ENCODE peak calls at places on chromosomes 5 and 9, in seven cellular contexts. Z, O, H, Q, K, M and P are unnamed samples. For H3K9me3 and H3K27me3, the result is how much of the 10 kb centered on the place peaks cover.

GRCh38 chr5:116507941-116508655 is 66.5 kb downstream of the SEMA6A start:
- DNase-seq in Z (no peak), O (no peak), H (no peak), Q (no peak), K (no peak), M (no peak), P (no peak)

GRCh38 chr9:98742325-98743280 is 33.9 kb upstream of the GABBR2 start:
- DNase-seq in Z (no peak), O (no peak), H (no peak), Q (no peak), K (no peak), M (no peak), P (no peak)

GRCh38 chr5:152246401-152246800 is 158.7 kb downstream of the NMUR2 start:
- DNase-seq in Z (peak), O (no peak), H (no peak), Q (no peak), K (no peak), M (no peak), P (no peak)

GRCh38 chr5:52928664-52929063 is 60.5 kb upstream of the ITGA2 start:
- DNase-seq in Z (no peak), O (no peak), H (no peak), Q (no peak), K (no peak), M (no peak), P (no peak)

GRCh38 chr9:94623253-94623652 is 16.1 kb downstream of the FBP1 start:
- DNase-seq in Z (peak), O (no peak), H (no peak), Q (no peak), K (peak), M (peak), P (peak)

GRCh38 chr5:116938488-116938887 is 363.9 kb upstream of the SEMA6A start:
- DNase-seq in Z (peak), O (no peak), H (no peak), Q (no peak), K (no peak), M (no peak), P (no peak)

GRCh38 chr5:132365213-132365612 is 4.3 kb upstream of the SLC22A5 start:
- DNase-seq in Z (no peak), O (peak), H (no peak), Q (no peak), K (no peak), M (peak), P (no peak)

GRCh38 chr5:109944461-109944860 is 254.7 kb downstream of the MAN2A1 start:
- DNase-seq in Z (no peak), O (no peak), H (no peak), Q (no peak), K (no peak), M (no peak), P (no peak)

GRCh38 chr9:89466451-89467277 is 31.2 kb downstream of the SEMA4D start:
- DNase-seq in Z (no peak), O (no peak), H (no peak), Q (no peak), K (no peak), M (no peak), P (no peak)

GRCh38 chr5:178081571-178082244 is 31.6 kb upstream of the N4BP3 start:
- DNase-seq in Z (peak), O (no peak), H (no peak), Q (no peak), K (no peak), M (no peak), P (no peak)

GRCh38 chr9:71131145-71131544 is 9.7 kb upstream of the TRPM3 start:
- DNase-seq in Z (no peak), O (no peak), H (no peak), Q (no peak), K (no peak), M (no peak), P (no peak)

GRCh38 chr5:149254506-149254905 is 17.2 kb upstream of the AFAP1L1 start:
- DNase-seq in Z (peak), O (no peak), H (no peak), Q (no peak), K (no peak), M (no peak), P (no peak)

GRCh38 chr9:71353723-71354122 is 232.3 kb upstream of the TRPM3 start:
- DNase-seq in Z (no peak), O (no peak), H (no peak), Q (no peak), K (no peak), M (no peak), P (no peak)

GRCh38 chr5:163696270-163696887 is 191.0 kb downstream of the MAT2B start:
- DNase-seq in Z (peak), O (no peak), H (no peak), Q (no peak), K (peak), M (peak), P (no peak)

GRCh38 chr5:137761020-137761516 is 6.9 kb upstream of the HNRNPA0 start:
- DNase-seq in Z (no peak), O (no peak), H (no peak), Q (no peak), K (no peak), M (no peak), P (no peak)

GRCh38 chr5:157446077-157446930 is 13.7 kb upstream of the NIPAL4 start:
- DNase-seq in Z (no peak), O (no peak), H (no peak), Q (no peak), K (no peak), M (no peak), P (no peak)

GRCh38 chr5:107990881-107991810 is 320.4 kb upstream of the EFNA5 start:
- DNase-seq in Z (no peak), O (no peak), H (no peak), Q (no peak), K (no peak), M (no peak), P (no peak)

GRCh38 chr5:139698461-139699146 is 50.5 kb downstream of the CXXC5 start:
- DNase-seq in Z (peak), O (peak), H (peak), Q (peak), K (peak), M (peak), P (peak)

GRCh38 chr9:81292056-81292805 is 397.1 kb downstream of the TLE1 start:
- DNase-seq in Z (peak), O (no peak), H (no peak), Q (no peak), K (no peak), M (no peak), P (no peak)

GRCh38 chr9:11893331-11893730 is 799.9 kb upstream of the TYRP1 start:
- DNase-seq in Z (no peak), O (no peak), H (no peak), Q (no peak), K (no peak), M (no peak), P (no peak)

GRCh38 chr9:93929231-93929630 is 25.9 kb downstream of the BARX1 start:
- DNase-seq in Z (no peak), O (no peak), H (no peak), Q (no peak), K (no peak), M (no peak), P (no peak)

GRCh38 chr9:7374966-7375650 is 424.5 kb downstream of the DMAC1 start:
- DNase-seq in Z (no peak), O (no peak), H (no peak), Q (no peak), K (no peak), M (no peak), P (no peak)

GRCh38 chr9:25677301-25678146 is 720 bp downstream of the TUSC1 start:
- DNase-seq in Z (peak), O (peak), H (peak), Q (peak), K (peak), M (no peak), P (peak)

GRCh38 chr5:175387144-175387543 is 56.8 kb downstream of the DRD1 start:
- DNase-seq in Z (no peak), O (no peak), H (no peak), Q (no peak), K (no peak), M (no peak), P (no peak)

GRCh38 chr5:146441896-146442295 is 5.2 kb upstream of the TCERG1 start:
- DNase-seq in Z (no peak), O (no peak), H (no peak), Q (no peak), K (no peak), M (no peak), P (no peak)

GRCh38 chr5:36417668-36418067 is 116.0 kb upstream of the RANBP3L start:
- DNase-seq in Z (peak), O (no peak), H (no peak), Q (no peak), K (no peak), M (no peak), P (no peak)

GRCh38 chr5:36417221-36417620 is 115.5 kb upstream of the RANBP3L start:
- DNase-seq in Z (no peak), O (no peak), H (no peak), Q (no peak), K (no peak), M (peak), P (no peak)

GRCh38 chr5:36418172-36418979 is 116.7 kb upstream of the RANBP3L start:
- DNase-seq in Z (no peak), O (no peak), H (no peak), Q (no peak), K (no peak), M (no peak), P (no peak)

GRCh38 chr5:36416605-36417004 is 114.9 kb upstream of the RANBP3L start:
- DNase-seq in Z (no peak), O (no peak), H (no peak), Q (no peak), K (no peak), M (no peak), P (no peak)

DNA sequence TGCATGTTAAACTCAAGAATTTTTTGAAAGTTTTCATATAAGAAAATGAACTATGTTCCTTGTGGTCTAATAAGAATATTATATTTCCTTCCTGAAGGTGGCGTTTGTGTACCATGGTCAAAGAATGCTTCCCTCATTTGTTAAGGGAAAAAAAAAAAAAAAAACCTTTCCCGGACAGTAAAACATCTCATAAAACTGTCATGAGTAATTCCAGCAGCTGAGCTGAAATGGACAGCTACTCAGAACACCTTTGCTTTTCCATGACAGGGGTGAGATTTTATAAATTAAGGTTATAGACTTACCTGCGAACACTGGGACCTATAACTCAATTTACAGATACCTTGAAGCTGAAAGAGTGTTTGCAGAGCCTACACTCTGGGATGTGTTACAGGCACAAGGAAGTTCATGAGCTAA is 113.2 kb upstream of the RANBP3L start:
- DNase-seq in Z (no peak), O (no peak), H (no peak), Q (no peak), K (no peak), M (peak), P (no peak)
- TF ChIP-seq CTCF in Z (peak), O (peak), H (peak), Q (peak), K (peak), M (peak), P (peak)

GRCh38 chr5:141392429-141393198 is at the start of gene PCDHGA8:
- DNase-seq in Z (no peak), O (no peak), H (no peak), Q (no peak), K (no peak), M (no peak), P (no peak)
- H3K9me3 ChIP-seq in Z (half or more), O (half or more), H (under half), Q (half or more), K (half or more), M (under half), P (under half)

GRCh38 chr5:179309383-179309670 is 35.9 kb downstream of the ADAMTS2 start:
- DNase-seq in Z (no peak), O (no peak), H (peak), Q (no peak), K (no peak), M (no peak), P (peak)
- H3K27me3 ChIP-seq in Z (under half), O (under half), H (under half), Q (under half), K (under half), M (under half), P (under half)

GRCh38 chr9:104494808-104495207 is 9.3 kb upstream of the OR13F1 start:
- DNase-seq in Z (no peak), O (no peak), H (no peak), Q (no peak), K (no peak), M (no peak), P (no peak)
- TF ChIP-seq CTCF in Z (peak), O (no peak), H (no peak), Q (no peak), K (no peak), M (no peak), P (no peak)

GRCh38 chr5:159385994-159386711 is 55.9 kb upstream of the IL12B start:
- DNase-seq in Z (no peak), O (no peak), H (no peak), Q (no peak), K (no peak), M (no peak), P (no peak)
- H3K9me3 ChIP-seq in Z (under half), O (under half), H (under half), Q (under half), K (under half), M (under half), P (under half)